ENCODE peak calls at places on chromosome 5, in four cellular contexts. R is tibial nerve, K is fibroblast of mammary gland, V is A549. I is an unnamed sample.

GRCh38 chr5:147857302-147858129 is 21.0 kb upstream of the SCGB3A2 start:
- DNase-seq in R (peak), K (peak), V (peak), I (peak)

GRCh38 chr5:159273923-159274322 is 10.8 kb downstream of the UBLCP1 start:
- DNase-seq in R (no peak), K (no peak), V (no peak), I (no peak)

GRCh38 chr5:103178167-103178566 is 58.1 kb downstream of the PPIP5K2 start:
- DNase-seq in R (no peak), K (peak), V (peak), I (peak)

GRCh38 chr5:131525805-131526204 is 109.2 kb downstream of the RAPGEF6 start:
- DNase-seq in R (no peak), K (peak), V (no peak), I (no peak)

GRCh38 chr5:42591026-42591425 is 165.6 kb upstream of the CCDC152 start:
- DNase-seq in R (no peak), K (peak), V (no peak), I (no peak)

GRCh38 chr5:31853398-31854135 is 214.6 kb downstream of the PDZD2 start:
- DNase-seq in R (no peak), K (no peak), V (no peak), I (no peak)

GRCh38 chr5:54624671-54625583 is 107.4 kb downstream of the SNX18 start:
- DNase-seq in R (no peak), K (peak), V (no peak), I (peak)

GRCh38 chr5:38018011-38018410 is 178.2 kb upstream of the GDNF start:
- DNase-seq in R (no peak), K (no peak), V (no peak), I (no peak)

GRCh38 chr5:68898961-68899471 is 194.8 kb upstream of the SLC30A5 start:
- DNase-seq in R (no peak), K (peak), V (no peak), I (peak)

GRCh38 chr5:54646285-54647101 is 128.9 kb downstream of the SNX18 start:
- DNase-seq in R (peak), K (peak), V (peak), I (peak)

DNA sequence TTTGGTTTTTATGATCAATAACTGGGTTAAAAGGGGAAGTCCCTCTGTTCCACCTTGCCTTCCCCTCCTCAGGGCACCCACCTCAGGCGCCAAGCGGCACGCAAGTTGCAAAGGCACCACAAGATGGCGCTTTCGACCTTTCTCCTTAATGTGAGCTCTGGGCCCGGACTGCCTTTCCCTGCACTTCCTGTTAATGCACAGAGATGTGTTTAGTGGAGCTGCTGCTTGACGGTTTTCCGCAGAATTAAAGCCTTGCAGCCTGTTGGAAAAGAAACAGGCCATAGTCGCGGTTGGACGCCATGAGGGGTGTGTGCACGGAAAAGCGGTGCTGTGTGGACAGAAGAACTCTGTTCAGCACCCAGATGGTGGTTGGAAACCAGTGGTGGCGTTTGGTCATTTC is 17.9 kb downstream of the CXCL14 start:
- DNase-seq in R (peak), K (peak), V (peak), I (peak)
- TF ChIP-seq CTCF in R (peak), K (peak), V (peak), I (peak)

GRCh38 chr5:36875789-36876388 is 680 bp upstream of the NIPBL start:
- DNase-seq in R (peak), K (peak), V (peak), I (peak)
- TF ChIP-seq CTCF in R (peak), K (peak), V (peak), I (peak)

DNA sequence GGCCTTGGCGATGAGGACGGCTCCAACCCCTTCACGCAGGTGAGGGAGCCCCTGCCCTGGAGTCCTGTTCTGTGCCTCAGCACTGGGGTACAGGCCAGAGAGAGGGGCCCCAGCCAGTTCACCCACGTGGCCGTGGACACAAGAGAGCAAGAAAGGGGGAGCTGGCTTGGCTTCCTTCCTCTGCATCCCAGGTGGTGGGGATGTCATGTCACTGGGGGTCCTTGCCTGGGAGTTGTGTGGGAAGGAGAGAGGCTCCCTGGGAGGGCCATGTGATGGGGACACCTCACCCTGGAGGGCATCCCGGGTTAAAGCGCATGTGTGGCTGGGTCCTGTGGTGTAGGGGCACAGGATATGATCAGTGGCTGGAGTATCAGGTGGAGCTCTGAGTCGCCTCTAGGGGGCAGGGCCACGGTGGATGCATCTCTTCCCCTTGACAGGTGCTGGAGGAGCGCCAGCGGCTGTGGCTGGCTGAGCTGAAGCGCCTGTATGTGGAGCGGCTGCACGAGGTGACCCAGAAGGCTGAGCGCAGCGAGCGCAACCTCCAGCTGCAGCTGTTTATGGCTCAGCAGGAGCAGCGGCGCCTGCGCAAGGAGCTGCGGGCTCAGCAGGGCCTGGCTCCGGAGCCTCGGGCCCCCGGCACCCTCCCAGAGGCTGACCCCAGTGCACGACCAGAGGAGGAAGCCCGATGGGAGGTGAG is 7.5 kb downstream of the N4BP3 start:
- DNase-seq in R (peak), K (peak), V (peak), I (peak)
- TF ChIP-seq CTCF in R (peak), K (peak), V (peak), I (peak)

DNA sequence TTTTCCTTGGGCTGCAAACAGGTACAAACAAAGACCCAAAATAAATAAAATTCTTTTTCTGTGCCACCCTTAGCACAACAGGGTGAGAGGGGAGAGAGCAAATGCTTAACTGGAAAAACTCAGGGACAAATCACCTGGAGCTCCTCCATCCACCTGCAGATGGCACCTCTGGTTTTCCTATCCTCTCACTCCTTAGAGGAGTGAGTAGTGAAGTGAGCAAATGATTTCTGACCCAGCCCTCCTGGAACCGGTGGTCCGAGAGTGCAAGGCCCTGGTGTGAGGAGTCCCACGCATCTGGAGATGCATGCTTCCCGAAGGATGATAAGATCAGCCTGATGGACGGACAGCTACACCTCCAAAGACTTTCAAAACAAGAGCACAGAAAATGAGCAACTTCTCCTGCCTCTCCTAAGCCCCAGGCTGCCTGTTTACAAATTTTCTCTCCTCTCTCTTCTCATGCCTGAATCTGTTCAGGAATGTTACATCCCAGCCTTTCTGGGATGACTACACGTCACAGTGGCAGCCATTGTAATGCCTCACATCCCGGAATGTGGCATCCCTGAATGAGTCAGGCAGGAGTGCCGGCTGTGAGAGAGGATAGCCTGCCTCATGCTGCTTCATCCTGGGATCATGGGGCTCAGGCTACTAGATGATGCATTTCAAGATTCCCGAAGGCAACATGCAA is 86.4 kb downstream of the ADRB2 start:
- DNase-seq in R (no peak), K (peak), V (peak), I (peak)
- TF ChIP-seq CTCF in R (no peak), K (peak), V (peak), I (peak)

GRCh38 chr5:141208478-141208877 is at the start of gene PCDHB12:
- DNase-seq in R (no peak), K (no peak), V (peak), I (peak)
- TF ChIP-seq CTCF in R (no peak), K (no peak), V (peak), I (no peak)

GRCh38 chr5:151684690-151685361 is 1.9 kb downstream of the SPARC start:
- DNase-seq in R (no peak), K (peak), V (peak), I (peak)
- TF ChIP-seq CTCF in R (no peak), K (peak), V (no peak), I (peak)

GRCh38 chr5:80597500-80597899 is 27.4 kb upstream of the ANKRD34B start:
- DNase-seq in R (no peak), K (no peak), V (no peak), I (no peak)
- TF ChIP-seq CTCF in R (no peak), K (no peak), V (no peak), I (no peak)

GRCh38 chr5:59795141-59795540 is 98.4 kb downstream of the PDE4D start:
- DNase-seq in R (no peak), K (no peak), V (no peak), I (no peak)

GRCh38 chr5:59799668-59800374 is 93.7 kb downstream of the PDE4D start:
- DNase-seq in R (no peak), K (peak), V (peak), I (peak)

GRCh38 chr5:59798862-59799667 is 94.5 kb downstream of the PDE4D start:
- DNase-seq in R (no peak), K (peak), V (peak), I (peak)

GRCh38 chr5:59800375-59800893 is 93.1 kb downstream of the PDE4D start:
- DNase-seq in R (no peak), K (no peak), V (no peak), I (no peak)
- TF ChIP-seq CTCF in R (no peak), K (no peak), V (no peak), I (no peak)

DNA sequence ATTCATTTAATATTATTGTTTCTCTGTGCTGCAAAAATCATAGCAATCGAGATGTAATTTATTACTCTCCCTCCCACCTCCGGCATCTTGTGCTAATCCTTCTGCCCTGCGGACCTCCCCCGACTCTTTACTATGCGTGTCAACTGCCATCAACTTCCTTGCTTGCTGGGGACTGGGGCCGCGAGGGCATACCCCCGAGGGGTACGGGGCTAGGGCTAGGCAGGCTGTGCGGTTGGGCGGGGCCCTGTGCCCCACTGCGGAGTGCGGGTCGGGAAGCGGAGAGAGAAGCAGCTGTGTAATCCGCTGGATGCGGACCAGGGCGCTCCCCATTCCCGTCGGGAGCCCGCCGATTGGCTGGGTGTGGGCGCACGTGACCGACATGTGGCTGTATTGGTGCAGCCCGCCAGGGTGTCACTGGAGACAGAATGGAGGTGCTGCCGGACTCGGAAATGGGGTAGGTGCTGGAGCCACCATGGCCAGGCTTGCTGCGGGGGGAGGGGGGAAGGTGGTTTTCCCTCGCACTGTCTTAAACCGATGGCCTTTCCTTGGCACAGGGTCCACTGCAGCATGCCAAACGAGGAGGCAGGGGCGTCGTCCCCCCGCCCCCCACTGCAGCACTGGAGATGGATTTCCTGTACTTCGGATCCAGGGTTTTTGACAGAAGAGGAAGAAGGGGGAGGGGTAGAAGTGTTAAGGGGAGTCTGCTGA is at the start of gene APC:
- DNase-seq in R (peak), K (peak), V (peak), I (peak)
- TF ChIP-seq CTCF in R (no peak), K (no peak), V (no peak), I (no peak)

I was measured in choroid plexus epithelial cell.